ENCODE peak calls at places on chromosomes 7 and 10, in nine cellular contexts. One of them, this sample, is unnamed.

GRCh38 chr7:95469850-95470249 is 15.9 kb upstream of the ASB4 start:
- DNase-seq in T-helper 9 cell: no peak
- DNase-seq in stimulated activated CD4-positive, alpha-beta T cell treated with anti-CD3 and anti-CD28 coated beads, Interleukin-1b, Interleukin-23, amount 100 ng/mL, for 1 hour: no peak
- DNase-seq in AG04449: no peak
- DNase-seq in CD8-positive, alpha-beta T cell: no peak
- DNase-seq in NCI-H460: no peak
- DNase-seq in A172: no peak
- DNase-seq in dermis blood vessel endothelial cell: peak
- DNase-seq in stimulated activated CD8-positive, alpha-beta memory T cell treated with anti-CD3 and anti-CD28 coated beads, Interleukin-4, amount 100 ng/mL, for 1 hour: no peak
- DNase-seq in this sample: no peak

GRCh38 chr7:148622887-148623585 is 32.5 kb downstream of the C7orf33 start:
- DNase-seq in AG04449: no peak
- DNase-seq in dermis blood vessel endothelial cell: no peak
- DNase-seq in A172: no peak
- DNase-seq in NCI-H460: no peak
- DNase-seq in CD8-positive, alpha-beta T cell: no peak
- DNase-seq in T-helper 9 cell: no peak
- DNase-seq in stimulated activated CD8-positive, alpha-beta memory T cell treated with anti-CD3 and anti-CD28 coated beads, Interleukin-4, amount 100 ng/mL, for 1 hour: no peak
- DNase-seq in stimulated activated CD4-positive, alpha-beta T cell treated with anti-CD3 and anti-CD28 coated beads, Interleukin-1b, Interleukin-23, amount 100 ng/mL, for 1 hour: no peak
- DNase-seq in this sample: no peak

GRCh38 chr7:12716722-12717121 is 29.3 kb downstream of the ARL4A start:
- DNase-seq in AG04449: no peak
- DNase-seq in stimulated activated CD8-positive, alpha-beta memory T cell treated with anti-CD3 and anti-CD28 coated beads, Interleukin-4, amount 100 ng/mL, for 1 hour: no peak
- DNase-seq in T-helper 9 cell: no peak
- DNase-seq in A172: no peak
- DNase-seq in stimulated activated CD4-positive, alpha-beta T cell treated with anti-CD3 and anti-CD28 coated beads, Interleukin-1b, Interleukin-23, amount 100 ng/mL, for 1 hour: no peak
- DNase-seq in CD8-positive, alpha-beta T cell: no peak
- DNase-seq in NCI-H460: no peak
- DNase-seq in dermis blood vessel endothelial cell: no peak
- DNase-seq in this sample: no peak

GRCh38 chr7:92834661-92835139 is 1.7 kb downstream of the CDK6 start:
- DNase-seq in A172: no peak
- DNase-seq in stimulated activated CD8-positive, alpha-beta memory T cell treated with anti-CD3 and anti-CD28 coated beads, Interleukin-4, amount 100 ng/mL, for 1 hour: no peak
- DNase-seq in NCI-H460: no peak
- DNase-seq in AG04449: no peak
- DNase-seq in dermis blood vessel endothelial cell: peak
- DNase-seq in CD8-positive, alpha-beta T cell: peak
- DNase-seq in stimulated activated CD4-positive, alpha-beta T cell treated with anti-CD3 and anti-CD28 coated beads, Interleukin-1b, Interleukin-23, amount 100 ng/mL, for 1 hour: peak
- DNase-seq in T-helper 9 cell: no peak
- DNase-seq in this sample: no peak

GRCh38 chr7:63925262-63925625 is 73.4 kb upstream of the ZNF722 start:
- DNase-seq in stimulated activated CD4-positive, alpha-beta T cell treated with anti-CD3 and anti-CD28 coated beads, Interleukin-1b, Interleukin-23, amount 100 ng/mL, for 1 hour: no peak
- DNase-seq in stimulated activated CD8-positive, alpha-beta memory T cell treated with anti-CD3 and anti-CD28 coated beads, Interleukin-4, amount 100 ng/mL, for 1 hour: no peak
- DNase-seq in NCI-H460: no peak
- DNase-seq in T-helper 9 cell: no peak
- DNase-seq in A172: no peak
- DNase-seq in dermis blood vessel endothelial cell: no peak
- DNase-seq in CD8-positive, alpha-beta T cell: no peak
- DNase-seq in AG04449: no peak
- DNase-seq in this sample: no peak

GRCh38 chr7:128247640-128248194 is 6.6 kb downstream of the LEP start:
- DNase-seq in stimulated activated CD4-positive, alpha-beta T cell treated with anti-CD3 and anti-CD28 coated beads, Interleukin-1b, Interleukin-23, amount 100 ng/mL, for 1 hour: no peak
- DNase-seq in dermis blood vessel endothelial cell: peak
- DNase-seq in NCI-H460: peak
- DNase-seq in A172: peak
- DNase-seq in T-helper 9 cell: no peak
- DNase-seq in stimulated activated CD8-positive, alpha-beta memory T cell treated with anti-CD3 and anti-CD28 coated beads, Interleukin-4, amount 100 ng/mL, for 1 hour: no peak
- DNase-seq in CD8-positive, alpha-beta T cell: no peak
- DNase-seq in AG04449: no peak
- DNase-seq in this sample: no peak

GRCh38 chr7:30503273-30504212 is 1.1 kb downstream of the GGCT start:
- DNase-seq in CD8-positive, alpha-beta T cell: no peak
- DNase-seq in AG04449: no peak
- DNase-seq in stimulated activated CD8-positive, alpha-beta memory T cell treated with anti-CD3 and anti-CD28 coated beads, Interleukin-4, amount 100 ng/mL, for 1 hour: no peak
- DNase-seq in A172: no peak
- DNase-seq in dermis blood vessel endothelial cell: no peak
- DNase-seq in NCI-H460: no peak
- DNase-seq in T-helper 9 cell: no peak
- DNase-seq in stimulated activated CD4-positive, alpha-beta T cell treated with anti-CD3 and anti-CD28 coated beads, Interleukin-1b, Interleukin-23, amount 100 ng/mL, for 1 hour: no peak
- DNase-seq in this sample: no peak

GRCh38 chr10:58266826-58267712 is 625 bp downstream of the IPMK start:
- DNase-seq in A172: peak
- DNase-seq in AG04449: no peak
- DNase-seq in CD8-positive, alpha-beta T cell: peak
- DNase-seq in dermis blood vessel endothelial cell: peak
- DNase-seq in NCI-H460: peak
- DNase-seq in stimulated activated CD4-positive, alpha-beta T cell treated with anti-CD3 and anti-CD28 coated beads, Interleukin-1b, Interleukin-23, amount 100 ng/mL, for 1 hour: no peak
- DNase-seq in stimulated activated CD8-positive, alpha-beta memory T cell treated with anti-CD3 and anti-CD28 coated beads, Interleukin-4, amount 100 ng/mL, for 1 hour: no peak
- DNase-seq in T-helper 9 cell: peak
- DNase-seq in this sample: peak

GRCh38 chr7:151013728-151014497 is 10.4 kb downstream of the ATG9B start:
- DNase-seq in stimulated activated CD8-positive, alpha-beta memory T cell treated with anti-CD3 and anti-CD28 coated beads, Interleukin-4, amount 100 ng/mL, for 1 hour: peak
- DNase-seq in stimulated activated CD4-positive, alpha-beta T cell treated with anti-CD3 and anti-CD28 coated beads, Interleukin-1b, Interleukin-23, amount 100 ng/mL, for 1 hour: peak
- DNase-seq in A172: no peak
- DNase-seq in T-helper 9 cell: peak
- DNase-seq in CD8-positive, alpha-beta T cell: peak
- DNase-seq in AG04449: no peak
- DNase-seq in dermis blood vessel endothelial cell: no peak
- DNase-seq in NCI-H460: no peak
- DNase-seq in this sample: peak

GRCh38 chr7:144384071-144384470 is 19.4 kb downstream of the NOBOX start:
- DNase-seq in stimulated activated CD4-positive, alpha-beta T cell treated with anti-CD3 and anti-CD28 coated beads, Interleukin-1b, Interleukin-23, amount 100 ng/mL, for 1 hour: no peak
- DNase-seq in stimulated activated CD8-positive, alpha-beta memory T cell treated with anti-CD3 and anti-CD28 coated beads, Interleukin-4, amount 100 ng/mL, for 1 hour: no peak
- DNase-seq in dermis blood vessel endothelial cell: no peak
- DNase-seq in AG04449: no peak
- DNase-seq in A172: peak
- DNase-seq in T-helper 9 cell: no peak
- DNase-seq in CD8-positive, alpha-beta T cell: no peak
- DNase-seq in NCI-H460: no peak
- DNase-seq in this sample: no peak

GRCh38 chr7:3910041-3910440 is 609.0 kb downstream of the SDK1 start:
- DNase-seq in T-helper 9 cell: no peak
- DNase-seq in stimulated activated CD4-positive, alpha-beta T cell treated with anti-CD3 and anti-CD28 coated beads, Interleukin-1b, Interleukin-23, amount 100 ng/mL, for 1 hour: no peak
- DNase-seq in CD8-positive, alpha-beta T cell: no peak
- DNase-seq in A172: no peak
- DNase-seq in stimulated activated CD8-positive, alpha-beta memory T cell treated with anti-CD3 and anti-CD28 coated beads, Interleukin-4, amount 100 ng/mL, for 1 hour: no peak
- DNase-seq in NCI-H460: no peak
- DNase-seq in dermis blood vessel endothelial cell: no peak
- DNase-seq in AG04449: no peak
- DNase-seq in this sample: no peak

GRCh38 chr7:28315565-28316420 is 96.5 kb upstream of the CREB5 start:
- DNase-seq in dermis blood vessel endothelial cell: no peak
- DNase-seq in NCI-H460: no peak
- DNase-seq in A172: no peak
- DNase-seq in AG04449: peak
- DNase-seq in stimulated activated CD4-positive, alpha-beta T cell treated with anti-CD3 and anti-CD28 coated beads, Interleukin-1b, Interleukin-23, amount 100 ng/mL, for 1 hour: no peak
- DNase-seq in stimulated activated CD8-positive, alpha-beta memory T cell treated with anti-CD3 and anti-CD28 coated beads, Interleukin-4, amount 100 ng/mL, for 1 hour: no peak
- DNase-seq in CD8-positive, alpha-beta T cell: no peak
- DNase-seq in T-helper 9 cell: no peak
- DNase-seq in this sample: no peak

GRCh38 chr10:86963341-86963919 is 4.9 kb upstream of the ADIRF start:
- DNase-seq in stimulated activated CD8-positive, alpha-beta memory T cell treated with anti-CD3 and anti-CD28 coated beads, Interleukin-4, amount 100 ng/mL, for 1 hour: no peak
- DNase-seq in dermis blood vessel endothelial cell: no peak
- DNase-seq in AG04449: no peak
- DNase-seq in CD8-positive, alpha-beta T cell: no peak
- DNase-seq in stimulated activated CD4-positive, alpha-beta T cell treated with anti-CD3 and anti-CD28 coated beads, Interleukin-1b, Interleukin-23, amount 100 ng/mL, for 1 hour: no peak
- DNase-seq in NCI-H460: no peak
- DNase-seq in T-helper 9 cell: no peak
- DNase-seq in A172: no peak
- DNase-seq in this sample: no peak

GRCh38 chr10:12509016-12509793 is 159.9 kb downstream of the CAMK1D start:
- DNase-seq in CD8-positive, alpha-beta T cell: no peak
- DNase-seq in dermis blood vessel endothelial cell: no peak
- DNase-seq in A172: no peak
- DNase-seq in stimulated activated CD8-positive, alpha-beta memory T cell treated with anti-CD3 and anti-CD28 coated beads, Interleukin-4, amount 100 ng/mL, for 1 hour: no peak
- DNase-seq in NCI-H460: no peak
- DNase-seq in T-helper 9 cell: no peak
- DNase-seq in stimulated activated CD4-positive, alpha-beta T cell treated with anti-CD3 and anti-CD28 coated beads, Interleukin-1b, Interleukin-23, amount 100 ng/mL, for 1 hour: no peak
- DNase-seq in AG04449: no peak
- DNase-seq in this sample: no peak

GRCh38 chr10:370222-370825 is 235.1 kb downstream of the ZMYND11 start:
- DNase-seq in stimulated activated CD8-positive, alpha-beta memory T cell treated with anti-CD3 and anti-CD28 coated beads, Interleukin-4, amount 100 ng/mL, for 1 hour: no peak
- DNase-seq in T-helper 9 cell: no peak
- DNase-seq in CD8-positive, alpha-beta T cell: no peak
- DNase-seq in A172: peak
- DNase-seq in dermis blood vessel endothelial cell: no peak
- DNase-seq in NCI-H460: no peak
- DNase-seq in stimulated activated CD4-positive, alpha-beta T cell treated with anti-CD3 and anti-CD28 coated beads, Interleukin-1b, Interleukin-23, amount 100 ng/mL, for 1 hour: no peak
- DNase-seq in AG04449: no peak
- DNase-seq in this sample: no peak

GRCh38 chr10:15897282-15897681 is 37.0 kb upstream of the MINDY3 start:
- DNase-seq in T-helper 9 cell: no peak
- DNase-seq in NCI-H460: no peak
- DNase-seq in A172: peak
- DNase-seq in dermis blood vessel endothelial cell: peak
- DNase-seq in AG04449: no peak
- DNase-seq in CD8-positive, alpha-beta T cell: no peak
- DNase-seq in stimulated activated CD8-positive, alpha-beta memory T cell treated with anti-CD3 and anti-CD28 coated beads, Interleukin-4, amount 100 ng/mL, for 1 hour: no peak
- DNase-seq in stimulated activated CD4-positive, alpha-beta T cell treated with anti-CD3 and anti-CD28 coated beads, Interleukin-1b, Interleukin-23, amount 100 ng/mL, for 1 hour: no peak
- DNase-seq in this sample: no peak

GRCh38 chr10:103745264-103746247 is 109.8 kb downstream of the SH3PXD2A start:
- DNase-seq in stimulated activated CD4-positive, alpha-beta T cell treated with anti-CD3 and anti-CD28 coated beads, Interleukin-1b, Interleukin-23, amount 100 ng/mL, for 1 hour: peak
- DNase-seq in stimulated activated CD8-positive, alpha-beta memory T cell treated with anti-CD3 and anti-CD28 coated beads, Interleukin-4, amount 100 ng/mL, for 1 hour: no peak
- DNase-seq in dermis blood vessel endothelial cell: peak
- DNase-seq in T-helper 9 cell: peak
- DNase-seq in NCI-H460: no peak
- DNase-seq in AG04449: no peak
- DNase-seq in A172: peak
- DNase-seq in CD8-positive, alpha-beta T cell: peak
- DNase-seq in this sample: no peak

GRCh38 chr7:27165089-27165654 is at the start of gene HOXA9:
- DNase-seq in A172: peak
- DNase-seq in stimulated activated CD4-positive, alpha-beta T cell treated with anti-CD3 and anti-CD28 coated beads, Interleukin-1b, Interleukin-23, amount 100 ng/mL, for 1 hour: no peak
- DNase-seq in dermis blood vessel endothelial cell: peak
- DNase-seq in NCI-H460: no peak
- DNase-seq in CD8-positive, alpha-beta T cell: no peak
- DNase-seq in AG04449: peak
- DNase-seq in T-helper 9 cell: no peak
- DNase-seq in stimulated activated CD8-positive, alpha-beta memory T cell treated with anti-CD3 and anti-CD28 coated beads, Interleukin-4, amount 100 ng/mL, for 1 hour: no peak
- DNase-seq in this sample: no peak

GRCh38 chr7:131532570-131533091 is 23.8 kb downstream of the PODXL start:
- DNase-seq in AG04449: no peak
- DNase-seq in dermis blood vessel endothelial cell: no peak
- DNase-seq in T-helper 9 cell: no peak
- DNase-seq in CD8-positive, alpha-beta T cell: no peak
- DNase-seq in NCI-H460: no peak
- DNase-seq in A172: no peak
- DNase-seq in stimulated activated CD8-positive, alpha-beta memory T cell treated with anti-CD3 and anti-CD28 coated beads, Interleukin-4, amount 100 ng/mL, for 1 hour: no peak
- DNase-seq in stimulated activated CD4-positive, alpha-beta T cell treated with anti-CD3 and anti-CD28 coated beads, Interleukin-1b, Interleukin-23, amount 100 ng/mL, for 1 hour: no peak
- DNase-seq in this sample: no peak

GRCh38 chr10:103072891-103073290 is 120.2 kb downstream of the NT5C2 start:
- DNase-seq in NCI-H460: no peak
- DNase-seq in CD8-positive, alpha-beta T cell: no peak
- DNase-seq in dermis blood vessel endothelial cell: no peak
- DNase-seq in T-helper 9 cell: no peak
- DNase-seq in A172: no peak
- DNase-seq in stimulated activated CD8-positive, alpha-beta memory T cell treated with anti-CD3 and anti-CD28 coated beads, Interleukin-4, amount 100 ng/mL, for 1 hour: no peak
- DNase-seq in stimulated activated CD4-positive, alpha-beta T cell treated with anti-CD3 and anti-CD28 coated beads, Interleukin-1b, Interleukin-23, amount 100 ng/mL, for 1 hour: no peak
- DNase-seq in AG04449: no peak
- DNase-seq in this sample: no peak

This sample was measured in esophagus squamous epithelium.